ENCODE peak calls at places on chromosomes 5 and 9, in six cellular contexts. G is CD4-positive, alpha-beta T cell; C is EL; H is activated CD4-positive, alpha-beta T cell treated with anti-CD3 and anti-CD28 coated beads for 36 hours; Z is HCEC 1CT; S is cerebellum. X is an unnamed sample.

GRCh38 chr5:56951131-56951945 is 585 bp downstream of the MIER3 start:
- DNase-seq in S (peak; percentile 46), C (peak; percentile 16), H (peak; percentile 38), G (peak; percentile 6), Z (no peak), X (peak; percentile 73)

GRCh38 chr5:32753051-32753450 is 41.9 kb downstream of the NPR3 start:
- DNase-seq in G (no peak), H (no peak), S (no peak), C (peak; percentile 65), Z (peak; percentile 91), X (peak; percentile 60)

GRCh38 chr9:135240871-135241311 is 153.4 kb downstream of the OLFM1 start:
- DNase-seq in H (no peak), S (no peak), G (no peak), C (no peak), Z (no peak), X (no peak)

GRCh38 chr5:172458956-172459355 is 4.6 kb upstream of the SH3PXD2B start:
- DNase-seq in H (no peak), Z (no peak), C (no peak), G (no peak), S (no peak), X (no peak)

GRCh38 chr9:132011309-132011708 is 68.4 kb downstream of the MED27 start:
- DNase-seq in C (no peak), S (no peak), G (no peak), H (no peak), Z (no peak), X (no peak)

GRCh38 chr5:83353231-83353630 is 118.3 kb upstream of the VCAN start:
- DNase-seq in S (no peak), G (no peak), Z (no peak), H (no peak), C (no peak), X (no peak)

GRCh38 chr9:94829380-94830070 is 103.0 kb downstream of the AOPEP start:
- DNase-seq in H (no peak), Z (no peak), C (no peak), G (no peak), S (no peak), X (no peak)

GRCh38 chr5:173020643-173021042 is 35.5 kb upstream of the CREBRF start:
- DNase-seq in G (no peak), C (no peak), Z (no peak), S (peak; percentile 32), H (no peak), X (no peak)

GRCh38 chr5:179780343-179780742 is 13.4 kb upstream of the LTC4S start:
- DNase-seq in C (no peak), H (no peak), Z (no peak), G (no peak), S (no peak), X (no peak)

GRCh38 chr5:3793162-3793561 is 197.5 kb downstream of the IRX1 start:
- DNase-seq in Z (no peak), C (no peak), G (no peak), H (no peak), S (no peak), X (no peak)

GRCh38 chr9:126228779-126229444 is 97.7 kb upstream of the MVB12B start:
- DNase-seq in S (peak; percentile 72), C (peak; percentile 65), Z (peak; percentile 49), H (peak; percentile 84), G (peak; percentile 58), X (peak; percentile 93)

GRCh38 chr5:178386532-178386931 is 153.9 kb upstream of the PHYKPL start:
- DNase-seq in Z (no peak), G (no peak), H (no peak), C (no peak), S (no peak), X (no peak)

GRCh38 chr5:84115727-84116126 is 269.0 kb downstream of the EDIL3 start:
- DNase-seq in S (no peak), Z (no peak), H (no peak), G (no peak), C (no peak), X (no peak)

GRCh38 chr9:115353681-115354080 is 235.7 kb upstream of the TNC start:
- DNase-seq in C (peak; percentile 16), Z (no peak), H (no peak), G (no peak), S (no peak), X (peak; percentile 21)

GRCh38 chr9:68599826-68600225 is 59.1 kb upstream of the TMEM252 start:
- DNase-seq in G (no peak), S (no peak), Z (no peak), C (no peak), H (no peak), X (no peak)

GRCh38 chr9:75743855-75744254 is 146.6 kb upstream of the PCSK5 start:
- DNase-seq in C (no peak), Z (no peak), H (no peak), G (no peak), S (no peak), X (no peak)

GRCh38 chr5:59709833-59710232 is 183.7 kb downstream of the PDE4D start:
- DNase-seq in C (peak; percentile 77), G (no peak), H (no peak), S (no peak), Z (peak; percentile 91), X (peak; percentile 29)

GRCh38 chr5:179203248-179203647 is 142.0 kb downstream of the ADAMTS2 start:
- DNase-seq in Z (no peak), S (no peak), H (no peak), G (no peak), C (no peak), X (no peak)

GRCh38 chr5:83628360-83628759 is 92.3 kb downstream of the HAPLN1 start:
- DNase-seq in C (no peak), S (no peak), G (no peak), H (no peak), Z (no peak), X (peak; percentile 46)

GRCh38 chr9:92385001-92385400 is 19.4 kb downstream of the OGN start:
- DNase-seq in G (no peak), H (no peak), S (no peak), C (peak; percentile 7), Z (peak; percentile 33), X (no peak)

GRCh38 chr5:17282283-17283120 is 65.1 kb downstream of the BASP1 start:
- DNase-seq in H (peak; percentile 37), G (no peak), S (no peak), Z (no peak), C (no peak), X (no peak)

GRCh38 chr5:168114444-168115017 is 176.9 kb upstream of the WWC1 start:
- DNase-seq in S (no peak), Z (peak; percentile 46), H (peak; percentile 80), C (peak; percentile 64), G (no peak), X (peak; percentile 70)

GRCh38 chr5:152625696-152626095 is 220.6 kb upstream of the NMUR2 start:
- DNase-seq in H (no peak), C (no peak), S (no peak), Z (no peak), G (no peak), X (no peak)

GRCh38 chr9:137817236-137818200 is 60.1 kb upstream of the CACNA1B start:
- DNase-seq in S (no peak), G (no peak), Z (no peak), C (no peak), H (no peak), X (no peak)

GRCh38 chr5:61398440-61398839 is 66.4 kb downstream of the ZSWIM6 start:
- DNase-seq in Z (no peak), H (no peak), G (no peak), S (no peak), C (no peak), X (no peak)

GRCh38 chr9:38708759-38709158 is 11.2 kb downstream of the FAM240B start:
- DNase-seq in G (no peak), C (no peak), S (no peak), Z (no peak), H (no peak), X (no peak)

GRCh38 chr9:116154976-116155699 is 1.5 kb downstream of the PAPPA start:
- DNase-seq in H (peak; percentile 6), C (peak; percentile 71), Z (peak; percentile 13), G (no peak), S (no peak), X (peak; percentile 45)

GRCh38 chr9:1155602-1156001 is 105.4 kb downstream of the DMRT2 start:
- DNase-seq in H (no peak), C (no peak), S (no peak), G (no peak), Z (no peak), X (no peak)

GRCh38 chr9:120985759-120986353 is 59.3 kb upstream of the TRAF1 start:
- DNase-seq in G (no peak), Z (peak; percentile 59), C (peak; percentile 51), S (peak; percentile 17), H (no peak), X (peak; percentile 73)

GRCh38 chr5:173518856-173519255 is 97.6 kb downstream of the BOD1 start:
- DNase-seq in H (no peak), C (no peak), G (no peak), Z (no peak), S (no peak), X (no peak)

GRCh38 chr5:72522607-72523006 is 15.4 kb upstream of the ZNF366 start:
- DNase-seq in Z (no peak), H (no peak), C (no peak), G (no peak), S (no peak), X (no peak)